ENCODE peak calls at places on chromosomes 4 and X, in nine cellular contexts. U, T, D, M, Y, H, V, A and Q are unnamed samples.

GRCh38 chr4:165474784-165475705 is 96.2 kb downstream of the CPE start:
- DNase-seq in H (no peak), T (no peak), V (no peak), A (no peak), M (no peak), D (no peak), U (no peak), Y (no peak), Q (no peak)

GRCh38 chr4:106679063-106679462 is 310.5 kb upstream of the GIMD1 start:
- DNase-seq in V (no peak), M (no peak), U (no peak), A (no peak), T (no peak), D (no peak), H (no peak), Y (no peak), Q (no peak)

GRCh38 chrX:74536142-74537010 is 78.0 kb downstream of the RLIM start:
- DNase-seq in A (peak; percentile 78), H (peak; percentile 87), Y (peak; percentile 89), V (peak; percentile 57), D (peak; percentile 82), M (peak; percentile 83), U (peak; percentile 92), T (no peak), Q (no peak)

GRCh38 chrX:45515262-45516215 is 314.9 kb upstream of the DIPK2B start:
- DNase-seq in D (peak; percentile 94), M (peak; percentile 71), U (no peak), A (peak; percentile 43), V (peak; percentile 51), Y (peak; percentile 23), H (peak; percentile 69), T (peak; percentile 22), Q (no peak)

GRCh38 chr4:828641-829271 is 2.8 kb upstream of the CPLX1 start:
- DNase-seq in M (peak; percentile 27), A (no peak), H (peak; percentile 35), D (peak; percentile 44), T (no peak), V (peak; percentile 70), U (peak; percentile 78), Y (peak; percentile 79), Q (no peak)

GRCh38 chr4:124018383-124019317 is 622.1 kb downstream of the SPRY1 start:
- DNase-seq in U (peak; percentile 70), H (peak; percentile 39), M (peak; percentile 38), V (peak; percentile 9), T (peak; percentile 34), A (peak; percentile 19), D (peak; percentile 59), Y (no peak), Q (no peak)

GRCh38 chr4:152956650-152957436 is 20.7 kb downstream of the FHDC1 start:
- DNase-seq in A (peak; percentile 65), H (no peak), V (no peak), Y (no peak), U (no peak), D (no peak), M (no peak), T (no peak), Q (no peak)

GRCh38 chr4:187908079-187908501 is 87.5 kb upstream of the ZFP42 start:
- DNase-seq in T (no peak), Y (no peak), H (no peak), V (no peak), U (no peak), M (no peak), D (peak; percentile 20), A (no peak), Q (no peak)

GRCh38 chrX:38220936-38221386 is 290 bp upstream of the SRPX start:
- DNase-seq in T (no peak), Y (no peak), V (no peak), H (peak; percentile 48), U (no peak), D (peak; percentile 37), A (no peak), M (no peak), Q (no peak)

GRCh38 chr4:170581322-170581721 is 491.6 kb upstream of the AADAT start:
- DNase-seq in M (no peak), U (no peak), H (no peak), D (no peak), T (no peak), Y (no peak), V (no peak), A (no peak), Q (no peak)

GRCh38 chr4:83850435-83850834 is 314.5 kb downstream of the GPAT3 start:
- DNase-seq in H (no peak), A (no peak), Y (no peak), M (no peak), U (no peak), D (peak; percentile 58), V (no peak), T (no peak), Q (no peak)

GRCh38 chr4:104966349-104967033 is 180.2 kb upstream of the TET2 start:
- DNase-seq in Y (no peak), V (no peak), U (no peak), A (peak; percentile 31), T (peak; percentile 32), M (no peak), D (no peak), H (no peak), Q (no peak)

GRCh38 chrX:150361777-150362351 is 1.3 kb upstream of the MAMLD1 start:
- DNase-seq in U (peak; percentile 44), T (no peak), Y (peak; percentile 11), H (peak; percentile 19), A (no peak), D (peak; percentile 66), M (no peak), V (peak; percentile 7), Q (no peak)

GRCh38 chrX:74593593-74593992 is 20.8 kb downstream of the RLIM start:
- DNase-seq in A (no peak), D (peak; percentile 14), V (no peak), H (no peak), Y (no peak), T (no peak), U (no peak), M (no peak), Q (no peak)

GRCh38 chr4:121711263-121712000 is 14.7 kb upstream of the ANXA5 start:
- DNase-seq in T (no peak), A (peak; percentile 73), D (peak; percentile 99), V (peak; percentile 33), H (peak; percentile 90), U (peak; percentile 90), M (peak; percentile 84), Y (peak; percentile 68), Q (peak; percentile 68)

GRCh38 chr4:815464-816146 is 10.3 kb downstream of the CPLX1 start:
- DNase-seq in U (no peak), V (no peak), M (peak; percentile 63), H (no peak), T (no peak), D (no peak), Y (no peak), A (peak; percentile 67), Q (no peak)

GRCh38 chrX:132292753-132293152 is 73.5 kb upstream of the RAP2C start:
- DNase-seq in H (no peak), M (no peak), V (no peak), D (peak; percentile 61), U (no peak), Y (peak; percentile 32), T (peak; percentile 14), A (peak; percentile 12), Q (peak; percentile 5)

GRCh38 chr4:176400816-176401461 is 81.2 kb downstream of the SPCS3 start:
- DNase-seq in Y (no peak), M (no peak), U (no peak), T (no peak), A (no peak), V (no peak), D (peak; percentile 85), H (no peak), Q (no peak)

GRCh38 chr4:66855956-66856355 is 689.3 kb downstream of the CENPC start:
- DNase-seq in H (no peak), V (no peak), M (no peak), A (no peak), T (no peak), U (no peak), Y (no peak), D (no peak), Q (no peak)

DNA sequence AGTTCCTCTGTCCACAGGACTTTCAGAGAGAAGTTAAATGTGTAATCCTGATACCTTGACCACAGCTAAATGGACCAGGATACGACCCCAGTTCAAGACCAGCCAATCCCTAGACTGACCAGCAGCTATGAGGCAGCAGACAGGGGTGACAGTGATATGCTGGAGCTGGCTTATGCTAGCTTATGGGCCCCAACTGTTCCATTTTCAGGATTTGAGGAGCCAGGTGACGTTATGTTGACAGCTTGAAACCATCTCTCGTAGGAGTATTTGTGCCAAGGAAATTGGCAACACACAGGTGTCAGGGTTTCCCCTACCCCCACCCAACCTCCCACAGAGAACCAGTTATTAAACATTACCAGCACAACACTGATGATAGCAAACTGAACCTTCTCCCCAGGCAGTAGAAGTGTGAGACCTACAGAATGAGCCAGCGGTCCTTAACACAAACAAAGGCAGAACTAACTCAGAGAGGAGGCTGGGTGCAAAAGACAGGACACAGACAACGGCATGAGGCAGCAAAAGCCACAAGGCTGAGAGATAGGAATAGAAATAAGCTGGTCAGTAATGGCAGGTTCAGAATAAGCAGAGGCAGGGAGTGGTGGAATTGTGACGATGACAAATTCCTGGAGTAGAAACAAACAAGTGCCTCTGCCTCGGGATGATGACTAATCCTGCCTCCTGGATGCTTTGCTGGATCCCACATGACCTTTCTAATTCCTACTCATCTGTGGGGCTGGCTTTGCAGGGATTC is 85.6 kb upstream of the CPEB2 start:
- DNase-seq in Y (peak; percentile 12), A (no peak), M (no peak), T (no peak), H (no peak), D (peak; percentile 73), V (no peak), U (no peak), Q (no peak)
- H3K4me3 ChIP-seq in Y (no peak overlapping the region), A (no peak overlapping the region), M (no peak overlapping the region), T (no peak overlapping the region), H (no peak overlapping the region), D (no peak overlapping the region), V (no peak overlapping the region), U (no peak overlapping the region), Q (no peak overlapping the region)

GRCh38 chr4:168221298-168221697 is 97.3 kb downstream of the DDX60 start:
- DNase-seq in A (no peak), H (no peak), V (no peak), D (peak; percentile 72), M (no peak), T (peak; percentile 51), U (no peak), Y (no peak), Q (no peak)
- H3K36me3 ChIP-seq in A (no peaks in the 10 kb centered on the region), H (peaks cover 4% of the 10 kb centered on the region), V (no peaks in the 10 kb centered on the region), D (no peaks in the 10 kb centered on the region), M (peaks cover 47% of the 10 kb centered on the region), T (no peaks in the 10 kb centered on the region), U (peaks cover 90% of the 10 kb centered on the region), Y (no peaks in the 10 kb centered on the region), Q (no peaks in the 10 kb centered on the region)

DNA sequence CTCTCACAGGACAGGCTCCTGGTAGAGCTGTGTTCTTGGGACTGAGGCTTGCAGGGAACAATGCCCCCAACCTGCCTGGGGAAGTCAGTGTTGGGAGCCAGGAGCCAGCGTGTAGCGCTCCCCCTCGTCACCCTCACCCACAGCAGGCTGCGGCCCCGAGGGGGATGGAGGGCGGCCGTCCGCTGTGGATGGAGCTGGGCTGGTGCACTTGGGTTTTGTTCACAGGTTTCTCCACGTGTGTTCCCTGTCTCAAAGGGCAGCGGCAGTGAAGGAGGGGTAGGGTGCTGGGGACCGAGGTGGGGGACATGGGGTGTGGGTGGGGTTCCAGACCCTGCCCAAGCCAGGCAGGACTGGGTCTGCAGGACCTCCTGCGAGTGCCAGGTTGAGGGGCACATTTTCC is 69.1 kb downstream of the RGS12 start:
- DNase-seq in U (no peak), Y (no peak), A (no peak), M (no peak), H (no peak), T (no peak), V (no peak), D (no peak), Q (no peak)
- H3K27ac ChIP-seq in U (no peak overlapping the region), Y (no peak overlapping the region), A (no peak overlapping the region), M (no peak overlapping the region), H (no peak overlapping the region), T (no peak overlapping the region), V (no peak overlapping the region), D (no peak overlapping the region), Q (no peak overlapping the region)

GRCh38 chr4:182354867-182355266 is 111.7 kb downstream of the TENM3 start:
- DNase-seq in V (no peak), Y (no peak), M (no peak), T (no peak), H (no peak), U (no peak), D (no peak), A (no peak), Q (no peak)
- H3K4me3 ChIP-seq in V (no peak overlapping the region), Y (no peak overlapping the region), M (no peak overlapping the region), T (no peak overlapping the region), H (no peak overlapping the region), U (no peak overlapping the region), D (no peak overlapping the region), A (no peak overlapping the region), Q (no peak overlapping the region)